ENCODE peak calls at places on chromosomes 4 and X, in four cellular contexts. P, K, A and Y are unnamed samples.
A peak's percentile ranks its signal among the peaks of the same experiment; 100 is the strongest.

GRCh38 chr4:140637836-140638235 is 69.1 kb upstream of the UCP1 start:
- DNase-seq in P (peak; percentile 24), K (peak; percentile 59), A (no peak), Y (peak; percentile 39)

GRCh38 chr4:103098746-103099421 is 750 bp downstream of the BDH2 start:
- DNase-seq in P (no peak), K (no peak), A (no peak), Y (no peak)

GRCh38 chr4:14308229-14308651 is 680.7 kb upstream of the BOD1L1 start:
- DNase-seq in P (no peak), K (no peak), A (no peak), Y (no peak)

GRCh38 chr4:38075370-38076152 is 115.4 kb downstream of the PTTG2 start:
- DNase-seq in P (no peak), K (peak; percentile 89), A (no peak), Y (no peak)

GRCh38 chr4:185792384-185793146 is 19.4 kb downstream of the SORBS2 start:
- DNase-seq in P (no peak), K (peak; percentile 95), A (no peak), Y (no peak)

GRCh38 chrX:149618871-149619270 is 12.7 kb downstream of the TMEM185A start:
- DNase-seq in P (no peak), K (no peak), A (no peak), Y (no peak)

GRCh38 chrX:370963-371745 is 15.6 kb downstream of the PPP2R3B start:
- DNase-seq in P (no peak), K (no peak), A (no peak), Y (no peak)

GRCh38 chr4:177171588-177171987 is 138.1 kb upstream of the NEIL3 start:
- DNase-seq in P (no peak), K (no peak), A (no peak), Y (no peak)

GRCh38 chrX:21382715-21383114 is 8.5 kb downstream of the CNKSR2 start:
- DNase-seq in P (peak; percentile 14), K (no peak), A (no peak), Y (no peak)

GRCh38 chr4:153223935-153224334 is 19.7 kb downstream of the TRIM2 start:
- DNase-seq in P (no peak), K (no peak), A (no peak), Y (no peak)

GRCh38 chr4:181536753-181537434 is 706.3 kb upstream of the TENM3 start:
- DNase-seq in P (no peak), K (no peak), A (no peak), Y (no peak)

GRCh38 chr4:55038176-55038890 is 87.1 kb downstream of the KDR start:
- DNase-seq in P (no peak), K (no peak), A (no peak), Y (no peak)

DNA sequence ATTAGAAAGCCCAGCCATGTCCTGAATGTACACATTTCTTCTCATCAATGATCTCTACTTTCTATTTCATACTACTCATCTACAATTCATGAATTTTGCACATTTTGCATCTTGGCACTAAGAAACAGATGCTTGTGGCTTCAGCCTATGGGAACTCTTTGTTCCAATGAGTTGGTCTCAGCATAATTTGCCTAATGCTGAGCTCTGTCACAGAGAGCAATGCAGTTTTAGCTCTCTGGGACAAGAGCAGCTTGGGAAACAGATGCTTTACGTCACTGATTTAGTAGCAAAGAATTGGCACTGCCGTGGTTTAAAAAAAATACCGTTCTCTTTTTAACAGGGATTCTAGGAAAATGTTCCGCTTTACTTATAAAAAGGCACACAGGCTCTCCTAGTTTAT is 162.4 kb downstream of the WDFY3 start:
- DNase-seq in P (no peak), K (no peak), A (no peak), Y (no peak)
- TF ChIP-seq BHLHE40 in P (no peak), K (no peak), A (no peak), Y (no peak)

GRCh38 chr4:125321709-125322362 is 7.1 kb downstream of the FAT4 start:
- DNase-seq in P (no peak), K (no peak), A (no peak), Y (no peak)
- H3K4me1 ChIP-seq in P (peaks cover 23% of the 10 kb centered on the region), K (no peaks in the 10 kb centered on the region), A (no peaks in the 10 kb centered on the region), Y (peaks cover 7% of the 10 kb centered on the region)

GRCh38 chr4:86547140-86547539 is 47.0 kb upstream of the PTPN13 start:
- DNase-seq in P (no peak), K (no peak), A (no peak), Y (no peak)
- TF ChIP-seq REST in P (no peak), K (no peak), A (no peak), Y (no peak)

GRCh38 chrX:132716006-132716405 is 227.2 kb upstream of the MBNL3 start:
- DNase-seq in P (no peak), K (no peak), A (no peak), Y (no peak)
- TF ChIP-seq BHLHE40 in P (no peak), K (no peak), A (no peak), Y (no peak)

GRCh38 chr4:156945532-156945931 is 26.1 kb downstream of the PDGFC start:
- DNase-seq in P (no peak), K (no peak), A (no peak), Y (no peak)
- H3K4me1 ChIP-seq in P (peaks cover 68% of the 10 kb centered on the region), K (peaks cover 66% of the 10 kb centered on the region), A (no peaks in the 10 kb centered on the region), Y (no peaks in the 10 kb centered on the region)

DNA sequence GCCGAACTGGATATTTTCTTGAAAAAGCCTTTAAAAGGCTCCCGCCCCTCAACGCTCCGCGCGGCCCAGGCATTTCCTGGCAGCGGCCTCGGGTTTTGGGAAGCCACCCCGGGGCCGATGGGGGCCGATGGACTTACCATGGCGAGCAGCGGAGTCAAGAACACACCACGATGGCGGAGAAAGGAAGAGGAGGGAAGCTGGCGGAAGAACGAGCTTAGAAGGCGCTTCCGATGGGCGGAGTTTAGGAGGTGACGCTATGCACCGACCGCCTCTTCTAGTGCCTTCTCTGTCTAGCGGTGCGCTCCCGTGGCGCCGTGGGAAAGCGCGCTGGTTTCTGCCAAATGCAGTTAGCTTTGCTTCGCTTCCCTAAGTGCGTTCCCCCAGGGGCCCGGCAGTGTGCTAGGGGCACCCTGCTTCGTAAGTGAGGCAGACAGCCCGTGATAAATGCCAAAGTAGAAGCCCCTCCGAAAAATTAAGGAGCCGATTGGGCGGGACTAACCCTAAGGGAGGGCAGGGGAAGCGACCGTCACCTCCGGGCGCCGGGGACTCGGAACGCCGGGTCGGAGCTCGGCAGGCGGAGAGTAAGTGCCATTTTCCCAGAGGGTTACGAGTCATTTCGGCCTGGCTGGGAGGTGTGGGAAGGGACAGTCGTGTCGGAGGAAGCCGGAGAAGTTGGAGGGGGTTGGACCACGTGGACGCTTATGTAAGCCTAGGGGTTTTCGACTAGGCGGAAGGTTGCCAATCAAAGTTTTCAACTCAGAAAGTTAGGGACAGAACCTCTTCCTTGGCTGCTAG is at the start of gene RPL39:
- DNase-seq in P (peak; percentile 57), K (peak; percentile 81), A (peak; percentile 51), Y (peak; percentile 79)
- TF ChIP-seq REST in P (no peak), K (no peak), A (no peak), Y (no peak)

GRCh38 chrX:85391185-85391878 is 11.9 kb upstream of the POF1B start:
- DNase-seq in P (no peak), K (no peak), A (no peak), Y (no peak)
- TF ChIP-seq BHLHE40 in P (no peak), K (no peak), A (no peak), Y (no peak)